ENCODE peak calls at places on chromosomes 2 and 18, in six cellular contexts. S is kidney, U is Karpas-422, B is sigmoid colon, K is BE2C, I is GM12865. M is an unnamed sample.

GRCh38 chr2:151826737-151827157 is 1.5 kb downstream of the ARL5A start:
- DNase-seq in S (no peak), U (peak; percentile 72), B (no peak), K (no peak), I (peak; percentile 33), M (no peak)

GRCh38 chr2:3634631-3635091 is 23.3 kb upstream of the ALLC start:
- DNase-seq in S (peak; percentile 46), U (no peak), B (peak; percentile 50), K (no peak), I (no peak), M (no peak)

GRCh38 chr2:240568678-240569522 is 616 bp downstream of the RNPEPL1 start:
- DNase-seq in S (peak; percentile 88), U (peak; percentile 91), B (peak; percentile 84), K (peak; percentile 67), I (peak; percentile 88), M (peak; percentile 84)

GRCh38 chr2:19332503-19332902 is 25.9 kb downstream of the OSR1 start:
- DNase-seq in S (no peak), U (no peak), B (no peak), K (no peak), I (no peak), M (no peak)

GRCh38 chr18:9153281-9153680 is 16.7 kb downstream of the ANKRD12 start:
- DNase-seq in S (no peak), U (no peak), B (no peak), K (no peak), I (no peak), M (no peak)

GRCh38 chr18:6370410-6370809 is 44.3 kb downstream of the L3MBTL4 start:
- DNase-seq in S (no peak), U (no peak), B (no peak), K (peak; percentile 15), I (no peak), M (no peak)

GRCh38 chr2:31082002-31082401 is 56.2 kb downstream of the GALNT14 start:
- DNase-seq in S (no peak), U (no peak), B (no peak), K (no peak), I (no peak), M (no peak)

GRCh38 chr18:45059695-45060094 is 379.0 kb downstream of the SETBP1 start:
- DNase-seq in S (no peak), U (no peak), B (no peak), K (no peak), I (no peak), M (no peak)

GRCh38 chr2:83305758-83306378 is 1153.2 kb downstream of the SUCLG1 start:
- DNase-seq in S (no peak), U (no peak), B (no peak), K (no peak), I (no peak), M (no peak)

GRCh38 chr18:54950221-54950620 is 9.0 kb downstream of the CCDC68 start:
- DNase-seq in S (no peak), U (no peak), B (no peak), K (no peak), I (no peak), M (no peak)

GRCh38 chr2:217166241-217166640 is 306.4 kb upstream of the TNP1 start:
- DNase-seq in S (no peak), U (peak; percentile 78), B (no peak), K (peak; percentile 21), I (peak; percentile 54), M (peak; percentile 17)

GRCh38 chr2:16716051-16716450 is 50.4 kb upstream of the CYRIA start:
- DNase-seq in S (no peak), U (no peak), B (no peak), K (no peak), I (no peak), M (no peak)

GRCh38 chr2:96985630-96986385 is 572 bp downstream of the FAM178B start:
- DNase-seq in S (no peak), U (no peak), B (no peak), K (no peak), I (no peak), M (no peak)

GRCh38 chr18:78507217-78507616 is 472.4 kb upstream of the SALL3 start:
- DNase-seq in S (no peak), U (no peak), B (peak; percentile 43), K (no peak), I (no peak), M (no peak)

GRCh38 chr2:234678721-234679120 is 181.8 kb upstream of the ARL4C start:
- DNase-seq in S (no peak), U (no peak), B (no peak), K (no peak), I (no peak), M (no peak)

GRCh38 chr2:239164281-239164871 is 236.4 kb downstream of the HDAC4 start:
- DNase-seq in S (peak; percentile 66), U (no peak), B (peak; percentile 47), K (peak; percentile 5), I (no peak), M (no peak)

GRCh38 chr2:79982445-79982844 is 322.1 kb downstream of the LRRTM1 start:
- DNase-seq in S (no peak), U (peak; percentile 88), B (no peak), K (peak; percentile 55), I (peak; percentile 29), M (no peak)

GRCh38 chr18:62760403-62760734 is 45.0 kb downstream of the PHLPP1 start:
- DNase-seq in S (no peak), U (no peak), B (no peak), K (no peak), I (no peak), M (no peak)

GRCh38 chr18:28504100-28504499 is 327.2 kb upstream of the CDH2 start:
- DNase-seq in S (no peak), U (no peak), B (no peak), K (no peak), I (no peak), M (no peak)

GRCh38 chr2:152491139-152491472 is 156.1 kb downstream of the FMNL2 start:
- DNase-seq in S (peak; percentile 93), U (no peak), B (peak; percentile 78), K (no peak), I (no peak), M (no peak)

GRCh38 chr2:236569593-236569973 is at the start of gene ACKR3:
- DNase-seq in S (peak; percentile 83), U (peak; percentile 84), B (peak; percentile 92), K (no peak), I (peak; percentile 93), M (peak; percentile 79)

GRCh38 chr2:236568922-236569592 is 568 bp upstream of the ACKR3 start:
- DNase-seq in S (no peak), U (no peak), B (no peak), K (no peak), I (no peak), M (no peak)

GRCh38 chr2:236570081-236570979 is 705 bp downstream of the ACKR3 start:
- DNase-seq in S (no peak), U (peak; percentile 47), B (peak; percentile 60), K (no peak), I (peak; percentile 39), M (peak; percentile 30)

GRCh38 chr2:236572482-236572881 is 2.9 kb downstream of the ACKR3 start:
- DNase-seq in S (no peak), U (no peak), B (peak; percentile 79), K (no peak), I (no peak), M (no peak)

DNA sequence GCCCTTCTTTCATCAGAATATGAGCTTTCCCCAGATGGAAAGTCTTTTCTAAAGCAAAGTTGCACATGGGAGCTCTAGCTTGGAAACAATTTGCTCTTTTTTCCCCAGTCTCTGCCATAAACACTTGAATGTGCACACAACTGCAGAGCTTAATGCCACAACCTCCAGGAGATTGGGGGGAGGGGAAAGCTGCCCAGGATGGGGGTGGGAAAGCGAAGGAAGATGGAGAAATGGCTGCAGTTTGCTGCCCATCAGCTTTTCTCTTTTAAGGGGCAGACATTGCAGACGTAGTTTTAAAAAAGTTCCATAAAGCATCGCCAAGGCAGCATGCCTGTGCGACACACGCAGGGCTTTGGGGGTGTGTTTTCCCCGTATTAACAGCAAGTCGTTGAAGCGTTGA is 1.5 kb downstream of the ACKR3 start:
- DNase-seq in S (no peak), U (no peak), B (peak; percentile 55), K (no peak), I (no peak), M (no peak)
- H3K4me3 ChIP-seq in S (peak overlapping the region; percentile 84), U (no peak overlapping the region), B (peak overlapping the region; percentile 48), K (no peak overlapping the region), I (peak overlapping the region; percentile 35), M (peak overlapping the region; percentile 58)

GRCh38 chr2:64861338-64862000 is 127.7 kb upstream of the SLC1A4 start:
- DNase-seq in S (no peak), U (peak; percentile 75), B (no peak), K (no peak), I (no peak), M (peak; percentile 49)

GRCh38 chr2:64860936-64861335 is 128.3 kb upstream of the SLC1A4 start:
- DNase-seq in S (no peak), U (peak; percentile 78), B (no peak), K (no peak), I (no peak), M (no peak)

GRCh38 chr2:64859208-64860161 is 129.7 kb upstream of the SLC1A4 start:
- DNase-seq in S (peak; percentile 95), U (peak; percentile 94), B (peak; percentile 97), K (no peak), I (peak; percentile 74), M (peak; percentile 64)

GRCh38 chr2:64862001-64862397 is 127.2 kb upstream of the SLC1A4 start:
- DNase-seq in S (no peak), U (no peak), B (no peak), K (no peak), I (no peak), M (no peak)

GRCh38 chr2:64860321-64860751 is 128.9 kb upstream of the SLC1A4 start:
- DNase-seq in S (no peak), U (peak; percentile 88), B (no peak), K (no peak), I (peak; percentile 65), M (peak; percentile 64)
- H3K4me3 ChIP-seq in S (no peak overlapping the region), U (peak overlapping the region; percentile 75), B (peak overlapping the region; percentile 57), K (no peak overlapping the region), I (peak overlapping the region; percentile 55), M (peak overlapping the region; percentile 58)

GRCh38 chr2:64990823-64991222 is 1.6 kb downstream of the SLC1A4 start:
- DNase-seq in S (no peak), U (peak; percentile 57), B (no peak), K (no peak), I (no peak), M (no peak)
- H3K4me3 ChIP-seq in S (no peak overlapping the region), U (peak overlapping the region; percentile 85), B (no peak overlapping the region), K (no peak overlapping the region), I (peak overlapping the region; percentile 88), M (peak overlapping the region; percentile 94)

DNA sequence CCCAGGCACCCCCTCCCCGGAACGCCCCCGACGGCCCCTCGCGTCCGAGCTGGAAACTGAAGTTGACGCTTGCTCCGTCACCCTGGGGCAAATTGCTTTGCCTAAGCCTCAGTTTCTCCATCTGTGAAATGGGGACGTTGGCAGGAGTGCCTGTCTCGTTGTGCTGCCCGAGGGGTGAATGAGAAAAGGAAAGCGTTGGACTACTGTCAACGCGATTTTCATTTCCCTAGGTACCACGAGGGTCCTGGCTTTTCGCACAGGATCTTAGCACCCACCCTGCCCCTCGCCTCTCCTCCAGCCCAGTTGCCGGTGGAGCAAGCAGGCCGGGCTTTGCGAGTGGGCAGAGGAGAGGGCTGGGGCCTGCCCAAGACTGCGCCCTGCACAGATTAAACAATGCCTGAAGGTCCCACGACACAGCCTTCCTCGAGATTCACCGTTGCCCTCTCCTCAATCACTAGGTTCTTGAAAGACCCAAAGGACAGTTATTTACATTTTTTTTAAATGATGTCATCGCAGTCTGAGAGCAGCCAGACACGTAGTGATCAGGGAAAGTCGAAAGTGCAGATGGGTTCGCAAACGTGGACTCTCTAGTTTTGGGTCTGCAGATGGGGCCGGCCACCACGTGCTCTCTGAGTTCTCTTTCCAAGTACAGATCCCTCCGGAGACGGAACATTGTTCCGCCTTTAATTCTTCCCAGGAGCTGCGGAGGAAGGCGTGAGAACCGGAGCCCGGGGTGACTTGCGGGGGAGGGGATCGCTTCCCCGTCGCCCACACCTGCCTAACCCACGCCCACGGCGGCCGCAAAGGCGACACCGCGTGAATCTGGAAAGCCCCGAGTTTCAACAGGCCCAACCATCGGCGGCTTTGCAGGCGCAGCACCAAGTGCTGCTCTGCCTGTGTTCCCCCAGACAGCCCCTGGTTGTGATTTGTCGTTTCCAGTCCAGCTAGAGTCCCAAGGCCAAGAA is 54.1 kb downstream of the PKDCC start:
- DNase-seq in S (peak; percentile 90), U (peak; percentile 74), B (peak; percentile 86), K (no peak), I (peak; percentile 94), M (peak; percentile 94)
- H3K4me3 ChIP-seq in S (peak overlapping the region; percentile 42), U (peak overlapping the region; percentile 60), B (peak overlapping the region; percentile 49), K (no peak overlapping the region), I (peak overlapping the region; percentile 76), M (peak overlapping the region; percentile 24)

M was measured in GM06990.